ENCODE peak calls at places on chromosomes 6 and 20, in eight cellular contexts. One of them, this sample, is unnamed.

GRCh38 chr6:53239526-53239925 is 90.9 kb upstream of the GCM1 start:
- DNase-seq in breast epithelium: no peak
- DNase-seq in heart right ventricle: no peak
- DNase-seq in heart left ventricle: no peak
- DNase-seq in left lung: no peak
- DNase-seq in transverse colon: no peak
- DNase-seq in tibial artery: no peak
- DNase-seq in cardiac fibroblast: no peak
- DNase-seq in this sample: no peak

GRCh38 chr6:167573461-167574215 is 248.8 kb downstream of the TTLL2 start:
- DNase-seq in breast epithelium: no peak
- DNase-seq in heart right ventricle: no peak
- DNase-seq in heart left ventricle: no peak
- DNase-seq in left lung: peak
- DNase-seq in transverse colon: no peak
- DNase-seq in tibial artery: peak
- DNase-seq in cardiac fibroblast: no peak
- DNase-seq in this sample: no peak

GRCh38 chr20:63176448-63177133 is 39.3 kb downstream of the YTHDF1 start:
- DNase-seq in breast epithelium: no peak
- DNase-seq in heart right ventricle: no peak
- DNase-seq in heart left ventricle: no peak
- DNase-seq in left lung: no peak
- DNase-seq in transverse colon: no peak
- DNase-seq in tibial artery: no peak
- DNase-seq in cardiac fibroblast: no peak
- DNase-seq in this sample: no peak

GRCh38 chr20:7333846-7334245 is 566.4 kb downstream of the BMP2 start:
- DNase-seq in breast epithelium: no peak
- DNase-seq in heart right ventricle: no peak
- DNase-seq in heart left ventricle: no peak
- DNase-seq in left lung: no peak
- DNase-seq in transverse colon: no peak
- DNase-seq in tibial artery: no peak
- DNase-seq in cardiac fibroblast: peak
- DNase-seq in this sample: peak

GRCh38 chr6:110944681-110945151 is 13.8 kb upstream of the GTF3C6 start:
- DNase-seq in breast epithelium: no peak
- DNase-seq in heart right ventricle: no peak
- DNase-seq in heart left ventricle: no peak
- DNase-seq in left lung: no peak
- DNase-seq in transverse colon: no peak
- DNase-seq in tibial artery: no peak
- DNase-seq in cardiac fibroblast: peak
- DNase-seq in this sample: peak

GRCh38 chr20:9331707-9332435 is 182.5 kb upstream of the LAMP5 start:
- DNase-seq in breast epithelium: no peak
- DNase-seq in heart right ventricle: no peak
- DNase-seq in heart left ventricle: no peak
- DNase-seq in left lung: no peak
- DNase-seq in transverse colon: no peak
- DNase-seq in tibial artery: no peak
- DNase-seq in cardiac fibroblast: no peak
- DNase-seq in this sample: no peak

GRCh38 chr6:26269406-26270120 is 95.4 kb upstream of the BTN3A2 start:
- DNase-seq in breast epithelium: no peak
- DNase-seq in heart right ventricle: no peak
- DNase-seq in heart left ventricle: no peak
- DNase-seq in left lung: no peak
- DNase-seq in transverse colon: no peak
- DNase-seq in tibial artery: no peak
- DNase-seq in cardiac fibroblast: peak
- DNase-seq in this sample: no peak

GRCh38 chr6:100491947-100492670 is 27.4 kb upstream of the SIM1 start:
- DNase-seq in breast epithelium: no peak
- DNase-seq in heart right ventricle: no peak
- DNase-seq in heart left ventricle: no peak
- DNase-seq in left lung: no peak
- DNase-seq in transverse colon: no peak
- DNase-seq in tibial artery: no peak
- DNase-seq in cardiac fibroblast: no peak
- DNase-seq in this sample: no peak

GRCh38 chr6:44036196-44036595 is 91.1 kb downstream of the MRPL14 start:
- DNase-seq in breast epithelium: no peak
- DNase-seq in heart right ventricle: no peak
- DNase-seq in heart left ventricle: no peak
- DNase-seq in left lung: no peak
- DNase-seq in transverse colon: no peak
- DNase-seq in tibial artery: no peak
- DNase-seq in cardiac fibroblast: peak
- DNase-seq in this sample: no peak

GRCh38 chr6:44034931-44035345 is 92.3 kb downstream of the MRPL14 start:
- DNase-seq in breast epithelium: no peak
- DNase-seq in heart right ventricle: no peak
- DNase-seq in heart left ventricle: no peak
- DNase-seq in left lung: no peak
- DNase-seq in transverse colon: no peak
- DNase-seq in tibial artery: no peak
- DNase-seq in cardiac fibroblast: peak
- DNase-seq in this sample: no peak

GRCh38 chr6:44034391-44034861 is 92.8 kb downstream of the MRPL14 start:
- DNase-seq in breast epithelium: no peak
- DNase-seq in heart right ventricle: no peak
- DNase-seq in heart left ventricle: no peak
- DNase-seq in left lung: no peak
- DNase-seq in transverse colon: no peak
- DNase-seq in tibial artery: no peak
- DNase-seq in cardiac fibroblast: peak
- DNase-seq in this sample: no peak

GRCh38 chr6:44036699-44037101 is 90.6 kb downstream of the MRPL14 start:
- DNase-seq in breast epithelium: no peak
- DNase-seq in heart right ventricle: no peak
- DNase-seq in heart left ventricle: no peak
- DNase-seq in left lung: no peak
- DNase-seq in transverse colon: no peak
- DNase-seq in tibial artery: no peak
- DNase-seq in cardiac fibroblast: no peak
- DNase-seq in this sample: no peak

GRCh38 chr6:44035621-44036020 is 91.6 kb downstream of the MRPL14 start:
- DNase-seq in breast epithelium: no peak
- DNase-seq in heart right ventricle: no peak
- DNase-seq in heart left ventricle: no peak
- DNase-seq in left lung: no peak
- DNase-seq in transverse colon: no peak
- DNase-seq in tibial artery: peak
- DNase-seq in cardiac fibroblast: peak
- DNase-seq in this sample: peak
- H3K4me3 ChIP-seq in breast epithelium: no peak
- H3K4me3 ChIP-seq in heart right ventricle: no peak
- H3K4me3 ChIP-seq in heart left ventricle: no peak
- H3K4me3 ChIP-seq in left lung: no peak
- H3K4me3 ChIP-seq in transverse colon: no peak
- H3K4me3 ChIP-seq in tibial artery: no peak
- H3K4me3 ChIP-seq in cardiac fibroblast: no peak
- H3K4me3 ChIP-seq in this sample: no peak

GRCh38 chr20:17287998-17288397 is 61.2 kb downstream of the PCSK2 start:
- DNase-seq in breast epithelium: no peak
- DNase-seq in heart right ventricle: no peak
- DNase-seq in heart left ventricle: no peak
- DNase-seq in left lung: no peak
- DNase-seq in transverse colon: no peak
- DNase-seq in tibial artery: no peak
- DNase-seq in cardiac fibroblast: no peak
- DNase-seq in this sample: no peak

GRCh38 chr20:17287503-17287902 is 60.7 kb downstream of the PCSK2 start:
- DNase-seq in breast epithelium: no peak
- DNase-seq in heart right ventricle: no peak
- DNase-seq in heart left ventricle: no peak
- DNase-seq in left lung: no peak
- DNase-seq in transverse colon: no peak
- DNase-seq in tibial artery: no peak
- DNase-seq in cardiac fibroblast: no peak
- DNase-seq in this sample: no peak
- TF ChIP-seq CTCF in breast epithelium: no peak
- TF ChIP-seq CTCF in heart right ventricle: no peak
- TF ChIP-seq CTCF in heart left ventricle: no peak
- TF ChIP-seq CTCF in left lung: no peak
- TF ChIP-seq CTCF in transverse colon: no peak
- TF ChIP-seq CTCF in tibial artery: no peak
- TF ChIP-seq CTCF in cardiac fibroblast: peak
- TF ChIP-seq CTCF in this sample: no peak

GRCh38 chr20:13353261-13353945 is 132.3 kb downstream of the ISM1 start:
- DNase-seq in breast epithelium: no peak
- DNase-seq in heart right ventricle: no peak
- DNase-seq in heart left ventricle: no peak
- DNase-seq in left lung: no peak
- DNase-seq in transverse colon: no peak
- DNase-seq in tibial artery: no peak
- DNase-seq in cardiac fibroblast: no peak
- DNase-seq in this sample: no peak

GRCh38 chr20:13342469-13343242 is 121.6 kb downstream of the ISM1 start:
- DNase-seq in breast epithelium: peak
- DNase-seq in heart right ventricle: no peak
- DNase-seq in heart left ventricle: no peak
- DNase-seq in left lung: peak
- DNase-seq in transverse colon: no peak
- DNase-seq in tibial artery: peak
- DNase-seq in cardiac fibroblast: no peak
- DNase-seq in this sample: no peak

GRCh38 chr20:13349240-13349604 is 128.1 kb downstream of the ISM1 start:
- DNase-seq in breast epithelium: no peak
- DNase-seq in heart right ventricle: no peak
- DNase-seq in heart left ventricle: no peak
- DNase-seq in left lung: no peak
- DNase-seq in transverse colon: no peak
- DNase-seq in tibial artery: no peak
- DNase-seq in cardiac fibroblast: no peak
- DNase-seq in this sample: peak

GRCh38 chr20:13344671-13345070 is 123.6 kb downstream of the ISM1 start:
- DNase-seq in breast epithelium: no peak
- DNase-seq in heart right ventricle: no peak
- DNase-seq in heart left ventricle: no peak
- DNase-seq in left lung: no peak
- DNase-seq in transverse colon: no peak
- DNase-seq in tibial artery: no peak
- DNase-seq in cardiac fibroblast: no peak
- DNase-seq in this sample: no peak

DNA sequence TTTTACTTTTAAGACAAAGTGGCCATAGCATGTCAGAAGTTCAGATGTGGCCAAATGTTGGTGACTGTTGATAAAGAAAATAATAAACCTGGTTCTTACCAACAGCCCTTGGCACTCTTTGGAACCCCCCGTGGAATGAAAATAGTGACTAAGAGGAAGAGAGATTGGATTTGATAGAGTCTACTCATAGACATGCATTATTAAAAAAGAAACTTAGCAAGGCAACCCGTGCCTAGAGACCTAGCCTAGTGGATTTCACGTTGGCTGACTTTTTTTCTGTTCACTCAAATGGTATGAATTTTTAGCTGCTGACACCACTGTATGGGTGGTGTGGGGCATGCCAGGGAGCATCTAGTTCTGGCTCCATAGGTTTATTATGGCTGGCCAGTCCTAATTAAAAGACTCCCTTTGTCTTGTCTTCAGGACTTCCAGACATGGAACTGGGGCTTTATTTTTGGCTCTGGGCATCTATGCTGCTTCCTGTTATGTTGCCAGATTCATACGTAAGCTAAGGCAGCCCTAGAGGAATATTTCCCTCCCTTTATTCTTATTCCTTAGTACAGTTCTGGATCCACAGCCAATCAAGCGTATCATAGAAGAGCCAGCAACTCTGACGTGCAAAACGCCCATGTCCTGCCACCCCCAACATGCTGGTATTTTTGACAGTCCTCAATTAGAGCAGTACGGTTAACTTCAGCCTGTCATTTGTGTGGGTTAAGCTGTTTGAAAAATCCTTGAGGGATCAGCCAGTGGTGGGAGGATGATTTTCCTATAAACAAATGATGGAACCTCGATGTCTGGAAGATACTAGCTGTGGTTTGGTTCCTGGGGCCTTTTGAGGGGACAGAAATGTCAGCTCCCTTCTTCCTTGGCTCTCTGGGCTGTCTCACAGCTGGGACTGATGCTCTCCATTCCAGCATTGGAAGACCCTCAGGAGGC is 127.5 kb downstream of the ISM1 start:
- DNase-seq in breast epithelium: peak
- DNase-seq in heart right ventricle: no peak
- DNase-seq in heart left ventricle: no peak
- DNase-seq in left lung: no peak
- DNase-seq in transverse colon: no peak
- DNase-seq in tibial artery: no peak
- DNase-seq in cardiac fibroblast: no peak
- DNase-seq in this sample: peak
- H3K4me3 ChIP-seq in breast epithelium: peak
- H3K4me3 ChIP-seq in heart right ventricle: no peak
- H3K4me3 ChIP-seq in heart left ventricle: no peak
- H3K4me3 ChIP-seq in left lung: no peak
- H3K4me3 ChIP-seq in transverse colon: no peak
- H3K4me3 ChIP-seq in tibial artery: peak
- H3K4me3 ChIP-seq in cardiac fibroblast: no peak
- H3K4me3 ChIP-seq in this sample: no peak

GRCh38 chr6:7673063-7673536 is 52.8 kb upstream of the BMP6 start:
- DNase-seq in breast epithelium: peak
- DNase-seq in heart right ventricle: peak
- DNase-seq in heart left ventricle: peak
- DNase-seq in left lung: no peak
- DNase-seq in transverse colon: peak
- DNase-seq in tibial artery: peak
- DNase-seq in cardiac fibroblast: peak
- DNase-seq in this sample: peak

GRCh38 chr6:7671581-7671980 is 54.3 kb upstream of the BMP6 start:
- DNase-seq in breast epithelium: no peak
- DNase-seq in heart right ventricle: no peak
- DNase-seq in heart left ventricle: no peak
- DNase-seq in left lung: no peak
- DNase-seq in transverse colon: no peak
- DNase-seq in tibial artery: no peak
- DNase-seq in cardiac fibroblast: peak
- DNase-seq in this sample: peak

GRCh38 chr6:7671076-7671475 is 54.8 kb upstream of the BMP6 start:
- DNase-seq in breast epithelium: no peak
- DNase-seq in heart right ventricle: no peak
- DNase-seq in heart left ventricle: no peak
- DNase-seq in left lung: no peak
- DNase-seq in transverse colon: no peak
- DNase-seq in tibial artery: no peak
- DNase-seq in cardiac fibroblast: peak
- DNase-seq in this sample: peak

GRCh38 chr6:7672066-7673062 is 53.5 kb upstream of the BMP6 start:
- DNase-seq in breast epithelium: no peak
- DNase-seq in heart right ventricle: no peak
- DNase-seq in heart left ventricle: no peak
- DNase-seq in left lung: no peak
- DNase-seq in transverse colon: no peak
- DNase-seq in tibial artery: no peak
- DNase-seq in cardiac fibroblast: peak
- DNase-seq in this sample: peak

DNA sequence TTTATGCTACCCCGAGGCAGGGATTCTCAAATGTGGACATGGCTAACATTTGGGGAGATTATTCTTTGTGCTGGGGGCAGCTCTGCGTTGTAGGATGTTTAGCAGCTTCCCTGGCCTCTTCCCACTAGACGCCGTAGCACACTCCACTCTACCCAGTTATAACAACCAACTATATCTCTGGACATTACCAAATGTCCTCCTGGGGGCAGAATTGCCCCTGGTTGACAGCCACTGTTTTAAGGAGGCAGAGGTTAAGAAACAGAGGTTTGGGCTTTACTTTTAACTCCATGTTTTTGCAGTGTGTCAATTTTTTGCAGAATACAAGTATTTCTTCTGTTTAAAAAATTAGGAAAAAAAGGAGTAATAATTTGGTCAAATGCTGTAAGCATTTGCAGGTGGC is 56.2 kb upstream of the BMP6 start:
- DNase-seq in breast epithelium: no peak
- DNase-seq in heart right ventricle: no peak
- DNase-seq in heart left ventricle: no peak
- DNase-seq in left lung: no peak
- DNase-seq in transverse colon: no peak
- DNase-seq in tibial artery: no peak
- DNase-seq in cardiac fibroblast: peak
- DNase-seq in this sample: no peak
- TF ChIP-seq CTCF in breast epithelium: no peak
- TF ChIP-seq CTCF in heart right ventricle: no peak
- TF ChIP-seq CTCF in heart left ventricle: no peak
- TF ChIP-seq CTCF in left lung: no peak
- TF ChIP-seq CTCF in transverse colon: no peak
- TF ChIP-seq CTCF in tibial artery: no peak
- TF ChIP-seq CTCF in cardiac fibroblast: no peak
- TF ChIP-seq CTCF in this sample: no peak

This sample was measured in fibroblast of the aortic adventitia.